ENCODE peak calls at places on chromosome 7, in five cellular contexts. N is HCT116, I is HepG2, C is K562, G is GM12878. S is an unnamed sample.
A peak's percentile ranks its signal among the peaks of the same experiment; 100 is the strongest.

GRCh38 chr7:75962607-75963382 is 31.6 kb downstream of the TMEM120A start:
- DNase-seq in C (no peak), G (no peak), N (no peak), I (peak; percentile 79), S (no peak)

GRCh38 chr7:31488562-31489203 is 25.2 kb upstream of the ITPRID1 start:
- DNase-seq in G (peak; percentile 34), C (peak; percentile 77), I (peak; percentile 31), N (peak; percentile 41), S (peak; percentile 25)

GRCh38 chr7:107966701-107967100 is 36.3 kb downstream of the LAMB1 start:
- DNase-seq in N (no peak), C (no peak), I (peak; percentile 90), G (no peak), S (no peak)

GRCh38 chr7:93119191-93119905 is 1.6 kb upstream of the SAMD9 start:
- DNase-seq in I (no peak), G (no peak), N (no peak), C (no peak), S (peak; percentile 45)

GRCh38 chr7:111392976-111393762 is 169.1 kb downstream of the IMMP2L start:
- DNase-seq in G (no peak), N (no peak), I (no peak), C (no peak), S (no peak)

GRCh38 chr7:2066251-2066919 is 166.4 kb downstream of the MAD1L1 start:
- DNase-seq in G (no peak), I (no peak), C (no peak), N (no peak), S (no peak)

GRCh38 chr7:91416485-91416884 is 152.3 kb downstream of the FZD1 start:
- DNase-seq in I (no peak), G (no peak), N (no peak), C (no peak), S (no peak)

GRCh38 chr7:131829911-131830310 is 273.5 kb upstream of the PODXL start:
- DNase-seq in C (no peak), N (no peak), G (no peak), I (no peak), S (no peak)

GRCh38 chr7:79709574-79710409 is 256.3 kb upstream of the MAGI2 start:
- DNase-seq in G (no peak), I (no peak), C (no peak), N (peak; percentile 85), S (peak; percentile 26)

GRCh38 chr7:22730921-22731654 is 4.1 kb downstream of the IL6 start:
- DNase-seq in C (no peak), G (no peak), I (no peak), N (no peak), S (peak; percentile 37)

GRCh38 chr7:70707823-70708243 is 424.1 kb upstream of the GALNT17 start:
- DNase-seq in I (no peak), G (no peak), N (no peak), C (no peak), S (no peak)

GRCh38 chr7:2445898-2446555 is 30.2 kb downstream of the GRIFIN start:
- DNase-seq in N (no peak), C (no peak), I (no peak), G (no peak), S (no peak)

GRCh38 chr7:30633223-30633622 is 38.5 kb downstream of the GARS1 start:
- DNase-seq in G (no peak), I (no peak), N (no peak), C (no peak), S (no peak)

GRCh38 chr7:13278020-13278419 is 590.6 kb downstream of the ARL4A start:
- DNase-seq in I (no peak), N (no peak), G (no peak), C (no peak), S (peak; percentile 84)
- TF ChIP-seq JUND in I (no peak), N (no peak), G (no peak), C (no peak), S (peak; percentile 16)

GRCh38 chr7:150801946-150802771 is 1.6 kb downstream of the TMEM176A start:
- DNase-seq in G (no peak), I (no peak), C (no peak), N (no peak), S (no peak)
- TF ChIP-seq JUND in G (no peak), I (no peak), C (no peak), N (no peak), S (no peak)

GRCh38 chr7:39753823-39754325 is 130.5 kb downstream of the RALA start:
- DNase-seq in G (no peak), I (no peak), N (no peak), C (no peak), S (no peak)

GRCh38 chr7:39758234-39758970 is 135.0 kb downstream of the RALA start:
- DNase-seq in I (no peak), C (no peak), G (no peak), N (no peak), S (no peak)

GRCh38 chr7:39757604-39758003 is 134.2 kb downstream of the RALA start:
- DNase-seq in I (no peak), C (no peak), G (no peak), N (no peak), S (no peak)

GRCh38 chr7:39750253-39750994 is 127.1 kb downstream of the RALA start:
- DNase-seq in C (no peak), N (no peak), G (no peak), I (peak; percentile 70), S (peak; percentile 63)

GRCh38 chr7:39754326-39755120 is 131.2 kb downstream of the RALA start:
- DNase-seq in G (no peak), C (no peak), N (no peak), I (no peak), S (no peak)
- TF ChIP-seq JUND in G (no peak), C (no peak), N (no peak), I (no peak), S (no peak)

GRCh38 chr7:40469481-40469880 is 334.7 kb downstream of the SUGCT start:
- DNase-seq in G (no peak), C (no peak), N (no peak), I (no peak), S (no peak)
- TF ChIP-seq JUND in G (no peak), C (no peak), N (no peak), I (no peak), S (no peak)

GRCh38 chr7:45680776-45681175 is 106.6 kb downstream of the ADCY1 start:
- DNase-seq in N (no peak), G (no peak), C (no peak), I (no peak), S (no peak)

GRCh38 chr7:45682836-45683555 is 108.8 kb downstream of the ADCY1 start:
- DNase-seq in N (no peak), I (no peak), C (no peak), G (no peak), S (no peak)

GRCh38 chr7:45683556-45684148 is 109.5 kb downstream of the ADCY1 start:
- DNase-seq in G (no peak), C (no peak), I (no peak), N (no peak), S (no peak)

GRCh38 chr7:45681596-45682357 is 107.6 kb downstream of the ADCY1 start:
- DNase-seq in I (no peak), N (no peak), C (no peak), G (no peak), S (no peak)

GRCh38 chr7:45682358-45682735 is 108.2 kb downstream of the ADCY1 start:
- DNase-seq in N (no peak), G (no peak), I (no peak), C (no peak), S (no peak)
- TF ChIP-seq JUND in N (no peak), G (no peak), I (no peak), C (no peak), S (no peak)

DNA sequence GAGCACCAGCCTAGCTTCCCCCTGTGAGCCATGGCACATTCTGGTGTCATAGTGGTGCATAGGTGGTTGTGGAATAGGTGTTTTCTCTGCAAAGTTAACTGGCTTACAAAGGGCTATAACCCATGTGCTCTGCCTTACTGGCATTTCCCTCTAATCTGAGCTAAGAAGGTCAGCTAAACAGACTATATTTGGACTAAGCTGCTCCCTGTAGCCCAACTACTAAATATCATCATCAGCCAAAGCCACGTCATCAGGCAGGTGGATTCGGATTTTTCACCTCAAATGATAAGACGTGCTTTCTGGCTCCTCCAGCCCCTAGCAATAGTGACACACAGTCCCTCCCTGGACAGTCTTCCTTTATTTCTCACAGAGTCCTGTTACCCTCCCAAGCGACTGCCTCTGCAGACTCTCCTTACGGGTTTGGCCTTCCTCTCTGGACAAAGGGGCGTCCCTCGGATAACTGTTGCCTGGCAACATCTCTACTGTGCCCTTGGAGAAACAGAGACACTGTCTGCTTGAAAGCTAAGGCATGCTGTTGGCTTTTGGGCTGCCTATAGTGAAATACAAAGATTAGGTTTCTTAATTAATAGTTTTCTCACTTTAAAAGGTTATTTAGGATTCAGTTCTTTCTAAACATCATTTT is 9.1 kb downstream of the SLC13A4 start:
- DNase-seq in N (no peak), C (no peak), I (no peak), G (no peak), S (no peak)
- TF ChIP-seq JUND in N (no peak), C (no peak), I (no peak), G (no peak), S (no peak)

GRCh38 chr7:42494199-42494710 is 257.2 kb upstream of the GLI3 start:
- DNase-seq in G (no peak), I (no peak), C (no peak), N (no peak), S (no peak)

GRCh38 chr7:42494722-42495121 is 257.7 kb upstream of the GLI3 start:
- DNase-seq in C (no peak), I (no peak), G (no peak), N (no peak), S (no peak)

GRCh38 chr7:42492895-42493294 is 255.9 kb upstream of the GLI3 start:
- DNase-seq in I (no peak), G (no peak), N (no peak), C (no peak), S (no peak)

GRCh38 chr7:42493436-42494198 is 256.6 kb upstream of the GLI3 start:
- DNase-seq in G (no peak), I (no peak), C (peak; percentile 45), N (no peak), S (peak; percentile 30)

GRCh38 chr7:42495251-42495650 is 258.2 kb upstream of the GLI3 start:
- DNase-seq in N (no peak), C (no peak), I (no peak), G (no peak), S (no peak)
- TF ChIP-seq JUND in N (no peak), C (no peak), I (no peak), G (no peak), S (no peak)

GRCh38 chr7:27199820-27200760 is at the start of gene HOXA13:
- DNase-seq in N (peak; percentile 48), C (peak; percentile 5), I (no peak), G (no peak), S (no peak)
- TF ChIP-seq JUND in N (no peak), C (no peak), I (no peak), G (no peak), S (no peak)

GRCh38 chr7:100367676-100368613 is 5.3 kb upstream of the PILRA start:
- DNase-seq in C (no peak), I (no peak), N (no peak), G (no peak), S (no peak)
- TF ChIP-seq JUND in C (no peak), I (no peak), N (no peak), G (no peak), S (no peak)

GRCh38 chr7:36777062-36777461 is 52.8 kb upstream of the AOAH start:
- DNase-seq in N (no peak), I (no peak), G (no peak), C (no peak), S (no peak)
- TF ChIP-seq JUND in N (no peak), I (no peak), G (no peak), C (no peak), S (no peak)